ENCODE peak calls at places on chromosomes 13 and 19, in four cellular contexts. E is fibroblast of pulmonary artery, W is progenitor cell of endocrine pancreas, F is M059J. L is an unnamed sample.

GRCh38 chr13:98215508-98215907 is 38.4 kb upstream of the RNF113B start:
- DNase-seq in W (no peak), F (no peak), E (no peak), L (no peak)

GRCh38 chr13:33322474-33322827 is 36.9 kb upstream of the STARD13 start:
- DNase-seq in W (no peak), F (no peak), E (peak), L (no peak)

GRCh38 chr19:18058208-18059009 is 28.3 kb downstream of the IL12RB1 start:
- DNase-seq in F (peak), E (peak), W (peak), L (peak)

GRCh38 chr19:57395710-57396109 is 6.1 kb downstream of the ZNF548 start:
- DNase-seq in W (no peak), F (no peak), E (no peak), L (peak)

GRCh38 chr19:48718711-48719231 is 754 bp downstream of the MAMSTR start:
- DNase-seq in E (no peak), F (no peak), W (no peak), L (no peak)

GRCh38 chr13:112997188-112998135 is 28.4 kb downstream of the MCF2L start:
- DNase-seq in E (no peak), W (no peak), F (no peak), L (no peak)

GRCh38 chr13:77000475-77000874 is 8.6 kb downstream of the CLN5 start:
- DNase-seq in W (no peak), E (peak), F (peak), L (no peak)

GRCh38 chr19:15195987-15196682 is 4.7 kb downstream of the NOTCH3 start:
- DNase-seq in F (peak), W (peak), E (no peak), L (no peak)

GRCh38 chr19:13160557-13160956 is 10.3 kb downstream of the IER2 start:
- DNase-seq in E (no peak), W (no peak), F (peak), L (no peak)

GRCh38 chr19:35901055-35901644 is 810 bp upstream of the NFKBID start:
- DNase-seq in W (no peak), E (peak), F (peak), L (no peak)

L was measured in osteocyte.